ENCODE peak calls at places on chromosomes 7 and 10, in four cellular contexts. P is GM04504; M is fibroblast of lung; H is stimulated activated CD8-positive, alpha-beta memory T cell treated with anti-CD3 and anti-CD28 coated beads, Interleukin-12 subunit alpha, Interleukin-12 subunit beta, amount 100 ng/mL, for 4 hours. C is an unnamed sample.

GRCh38 chr7:141043621-141044020 is 28.9 kb upstream of the MRPS33 start:
- DNase-seq in M (no peak), H (no peak), P (no peak), C (no peak)

GRCh38 chr7:134324107-134324506 is 7.4 kb upstream of the SLC35B4 start:
- DNase-seq in P (no peak), M (no peak), H (no peak), C (no peak)

GRCh38 chr7:158176561-158177173 is 411.0 kb downstream of the PTPRN2 start:
- DNase-seq in M (no peak), P (no peak), H (no peak), C (no peak)

GRCh38 chr10:51986531-51986930 is 287.1 kb upstream of the CSTF2T start:
- DNase-seq in P (no peak), H (no peak), M (no peak), C (no peak)

GRCh38 chr7:133401225-133401624 is 148.3 kb downstream of the EXOC4 start:
- DNase-seq in H (no peak), P (no peak), M (no peak), C (no peak)

GRCh38 chr7:67918158-67918557 is 921.5 kb downstream of the TYW1 start:
- DNase-seq in M (no peak), H (no peak), P (no peak), C (no peak)

GRCh38 chr10:26858707-26859034 is 2.1 kb downstream of the ABI1 start:
- DNase-seq in H (no peak), M (peak), P (no peak), C (no peak)

GRCh38 chr7:159012353-159013069 is 132.2 kb downstream of the VIPR2 start:
- DNase-seq in H (no peak), P (no peak), M (peak), C (no peak)

GRCh38 chr7:132966731-132967130 is 115.2 kb downstream of the CHCHD3 start:
- DNase-seq in H (no peak), M (no peak), P (peak), C (no peak)

GRCh38 chr10:4095171-4095570 is 310.2 kb upstream of the KLF6 start:
- DNase-seq in M (no peak), P (no peak), H (no peak), C (no peak)

GRCh38 chr7:40008218-40008815 is 58.3 kb downstream of the CDK13 start:
- DNase-seq in M (peak), P (peak), H (no peak), C (peak)

GRCh38 chr10:125013529-125013872 is 71.6 kb downstream of the ZRANB1 start:
- DNase-seq in P (no peak), H (no peak), M (no peak), C (no peak)

GRCh38 chr10:127150136-127150535 is 46.3 kb downstream of the INSYN2A start:
- DNase-seq in M (peak), H (no peak), P (peak), C (peak)

GRCh38 chr10:92238586-92239098 is 52.2 kb downstream of the CPEB3 start:
- DNase-seq in H (no peak), P (peak), M (peak), C (no peak)

GRCh38 chr7:112740667-112741066 is 49.5 kb downstream of the TMEM168 start:
- DNase-seq in P (no peak), H (no peak), M (no peak), C (no peak)

GRCh38 chr7:76310102-76310957 is 7.9 kb downstream of the HSPB1 start:
- DNase-seq in P (no peak), M (no peak), H (no peak), C (no peak)

GRCh38 chr7:157925383-157925875 is 588.6 kb downstream of the DNAJB6 start:
- DNase-seq in M (no peak), P (no peak), H (no peak), C (no peak)

GRCh38 chr10:43981232-43981631 is 332.6 kb upstream of the ZNF32 start:
- DNase-seq in M (peak), H (no peak), P (no peak), C (no peak)

GRCh38 chr10:122710576-122710975 is 10.9 kb upstream of the C10orf120 start:
- DNase-seq in M (no peak), P (no peak), H (no peak), C (no peak)

GRCh38 chr10:27699778-27700177 is 45.8 kb downstream of the MKX start:
- DNase-seq in M (peak), H (no peak), P (no peak), C (no peak)

GRCh38 chr10:126842836-126843235 is 62.4 kb upstream of the DOCK1 start:
- DNase-seq in M (no peak), P (no peak), H (no peak), C (no peak)

GRCh38 chr7:150947761-150948680 is 30.1 kb downstream of the KCNH2 start:
- DNase-seq in M (no peak), H (no peak), P (no peak), C (no peak)

GRCh38 chr7:19899517-19899916 is 126.1 kb upstream of the TMEM196 start:
- DNase-seq in H (no peak), P (peak), M (peak), C (peak)

GRCh38 chr10:8407561-8408021 is 353.1 kb downstream of the GATA3 start:
- DNase-seq in H (no peak), M (no peak), P (no peak), C (no peak)